ENCODE peak calls at places on chromosomes 3 and 15, in six cellular contexts. A, I, X, W, M and V are unnamed samples.

GRCh38 chr15:74821091-74821789 is 5.2 kb upstream of the CPLX3 start:
- ATAC-seq in A (peak), I (peak), X (no peak), W (no peak), M (no peak), V (no peak)

GRCh38 chr3:129611446-129611800 is 4.9 kb upstream of the PLXND1 start:
- ATAC-seq in A (no peak), I (no peak), X (no peak), W (no peak), M (no peak), V (no peak)

GRCh38 chr3:48881652-48882114 is 17.0 kb downstream of the SLC25A20 start:
- ATAC-seq in A (peak), I (no peak), X (no peak), W (no peak), M (no peak), V (no peak)

GRCh38 chr3:46628980-46629379 is 16.7 kb downstream of the FAM240A start:
- ATAC-seq in A (peak), I (no peak), X (no peak), W (no peak), M (peak), V (no peak)

GRCh38 chr3:188326111-188326510 is 172.2 kb downstream of the LPP start:
- ATAC-seq in A (peak), I (no peak), X (no peak), W (no peak), M (no peak), V (no peak)

GRCh38 chr15:54127574-54127973 is 149.3 kb downstream of the UNC13C start:
- ATAC-seq in A (no peak), I (no peak), X (no peak), W (no peak), M (no peak), V (no peak)

GRCh38 chr15:100170280-100170654 is 171.5 kb downstream of the ADAMTS17 start:
- ATAC-seq in A (no peak), I (no peak), X (no peak), W (no peak), M (no peak), V (peak)

GRCh38 chr3:13022348-13023250 is 50.6 kb downstream of the IQSEC1 start:
- ATAC-seq in A (peak), I (peak), X (no peak), W (no peak), M (peak), V (no peak)

GRCh38 chr15:43268111-43269105 is 1.7 kb upstream of the TGM5 start:
- ATAC-seq in A (no peak), I (peak), X (no peak), W (no peak), M (no peak), V (peak)

GRCh38 chr15:86082619-86083377 is 3.1 kb downstream of the AGBL1 start:
- ATAC-seq in A (no peak), I (no peak), X (no peak), W (peak), M (peak), V (peak)